ENCODE peak calls at places on chromosome 15, in four cellular contexts. G is GM13977, M is right lobe of liver, V is kidney. S is an unnamed sample.
A peak's percentile ranks its signal among the peaks of the same experiment; 100 is the strongest.

GRCh38 chr15:29138260-29138659 is 131.4 kb downstream of the NSMCE3 start:
- DNase-seq in G (no peak), M (no peak), V (no peak), S (peak; percentile 29)

GRCh38 chr15:56042982-56043980 is 49.9 kb upstream of the NEDD4 start:
- DNase-seq in G (no peak), M (no peak), V (no peak), S (no peak)

GRCh38 chr15:47517737-47518136 is 199.6 kb upstream of the SEMA6D start:
- DNase-seq in G (no peak), M (no peak), V (no peak), S (no peak)

GRCh38 chr15:89118481-89118989 is 30.3 kb downstream of the ABHD2 start:
- DNase-seq in G (no peak), M (no peak), V (no peak), S (no peak)

GRCh38 chr15:29670945-29671307 is 151.3 kb downstream of the TJP1 start:
- DNase-seq in G (no peak), M (peak; percentile 90), V (peak; percentile 93), S (no peak)

GRCh38 chr15:36371509-36371908 is 207.9 kb upstream of the CDIN1 start:
- DNase-seq in G (no peak), M (no peak), V (no peak), S (no peak)

GRCh38 chr15:44435893-44436667 is 8.7 kb downstream of the CTDSPL2 start:
- DNase-seq in G (no peak), M (no peak), V (no peak), S (no peak)

GRCh38 chr15:52111517-52112202 is 915 bp downstream of the BCL2L10 start:
- DNase-seq in G (peak; percentile 44), M (no peak), V (no peak), S (no peak)

GRCh38 chr15:31365655-31366127 is 39.1 kb downstream of the KLF13 start:
- DNase-seq in G (peak; percentile 82), M (peak; percentile 95), V (peak; percentile 99), S (peak; percentile 82)

GRCh38 chr15:96052572-96053038 is 277.9 kb upstream of the NR2F2 start:
- DNase-seq in G (no peak), M (no peak), V (no peak), S (no peak)

DNA sequence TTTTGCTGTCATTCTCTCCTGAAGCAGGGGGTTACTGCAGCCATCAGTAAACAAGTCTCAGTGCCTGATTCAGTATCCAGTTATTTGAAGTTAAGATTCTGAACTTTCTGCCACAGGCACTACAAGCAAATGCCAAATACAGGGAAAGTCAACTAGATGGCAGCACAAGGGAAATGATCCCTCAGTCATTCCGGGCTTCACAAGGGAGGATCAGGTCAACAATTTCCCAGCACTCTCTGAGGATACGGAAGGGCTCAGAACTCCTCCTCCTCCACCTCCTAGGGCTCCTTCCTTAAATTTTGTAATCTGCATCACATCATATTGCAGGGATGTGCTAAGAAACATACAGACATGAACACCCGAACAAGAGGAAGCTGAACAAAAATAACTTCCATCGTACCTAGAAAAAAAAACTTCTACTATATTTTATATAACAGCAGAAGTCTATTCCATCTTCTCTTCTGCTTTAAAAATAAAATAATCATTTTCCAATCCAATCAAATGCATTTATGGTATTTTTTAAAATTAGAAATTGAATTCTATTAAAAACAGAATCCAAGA is 187.1 kb downstream of the FMN1 start:
- DNase-seq in G (no peak), M (no peak), V (no peak), S (no peak)
- TF ChIP-seq CTCF in G (no peak), M (no peak), V (no peak), S (peak; percentile 78)

GRCh38 chr15:71195242-71195641 is 80.0 kb downstream of the THSD4 start:
- DNase-seq in G (no peak), M (no peak), V (no peak), S (no peak)
- TF ChIP-seq CTCF in G (no peak), M (peak; percentile 29), V (no peak), S (peak; percentile 61)

DNA sequence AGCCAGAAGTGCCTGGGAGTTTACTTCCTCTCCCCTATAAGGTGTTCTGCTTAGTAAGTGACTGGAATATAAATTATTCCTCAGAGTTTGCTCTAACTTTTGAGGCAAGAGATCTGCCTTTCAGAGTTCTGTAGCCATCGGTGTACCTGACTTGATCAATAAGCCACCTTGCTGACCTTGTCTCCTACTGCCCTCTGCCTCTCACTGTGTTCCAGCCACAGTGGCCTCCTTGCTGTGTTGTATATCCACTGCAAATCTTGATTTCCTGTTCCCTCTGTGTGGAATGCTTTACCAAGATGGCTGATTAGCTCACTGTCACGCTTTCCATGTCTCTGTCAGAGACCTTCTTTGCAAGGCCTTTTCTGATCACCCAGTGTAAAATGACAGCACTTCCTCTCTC is 442.4 kb downstream of the SQOR start:
- DNase-seq in G (no peak), M (no peak), V (no peak), S (no peak)
- TF ChIP-seq CTCF in G (no peak), M (no peak), V (no peak), S (no peak)

GRCh38 chr15:33656090-33656670 is 312.1 kb upstream of the CHRM5 start:
- DNase-seq in G (no peak), M (no peak), V (no peak), S (no peak)
- TF ChIP-seq CTCF in G (no peak), M (no peak), V (no peak), S (no peak)

DNA sequence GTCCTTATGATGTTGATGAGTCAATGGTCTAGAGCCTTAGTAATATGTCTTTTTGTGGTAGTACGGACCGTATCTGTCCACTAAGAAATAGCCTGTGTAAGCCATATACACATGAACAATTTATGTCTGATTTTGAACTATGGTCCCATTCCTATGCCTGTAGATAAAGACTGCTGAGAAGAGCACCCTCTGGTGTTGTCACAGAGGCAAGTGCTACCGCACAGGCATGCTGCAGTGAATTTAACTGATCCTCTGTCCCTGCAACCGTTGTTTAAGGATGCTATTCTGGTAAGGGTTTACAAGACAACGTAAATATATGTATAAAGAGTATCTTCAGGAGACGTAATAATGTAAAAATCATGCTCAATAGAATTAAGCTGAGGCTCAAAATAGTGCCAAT is 170.7 kb downstream of the UBE3A start:
- DNase-seq in G (no peak), M (no peak), V (no peak), S (no peak)
- TF ChIP-seq CTCF in G (no peak), M (no peak), V (peak; percentile 22), S (no peak)

GRCh38 chr15:69664572-69665326 is 212.1 kb downstream of the RPLP1 start:
- DNase-seq in G (no peak), M (no peak), V (no peak), S (no peak)

GRCh38 chr15:69666441-69666882 is 213.8 kb downstream of the RPLP1 start:
- DNase-seq in G (peak; percentile 64), M (no peak), V (no peak), S (no peak)

GRCh38 chr15:69663982-69664381 is 211.4 kb downstream of the RPLP1 start:
- DNase-seq in G (no peak), M (no peak), V (no peak), S (no peak)

GRCh38 chr15:69666921-69667811 is 214.5 kb downstream of the RPLP1 start:
- DNase-seq in G (peak; percentile 62), M (no peak), V (peak; percentile 72), S (no peak)

GRCh38 chr15:69665641-69666091 is 213.0 kb downstream of the RPLP1 start:
- DNase-seq in G (no peak), M (no peak), V (peak; percentile 82), S (no peak)
- TF ChIP-seq CTCF in G (no peak), M (no peak), V (no peak), S (no peak)

GRCh38 chr15:84863480-84864428 is 20.7 kb upstream of the SLC28A1 start:
- DNase-seq in G (no peak), M (no peak), V (no peak), S (no peak)
- TF ChIP-seq CTCF in G (no peak), M (no peak), V (peak; percentile 3), S (peak; percentile 50)

DNA sequence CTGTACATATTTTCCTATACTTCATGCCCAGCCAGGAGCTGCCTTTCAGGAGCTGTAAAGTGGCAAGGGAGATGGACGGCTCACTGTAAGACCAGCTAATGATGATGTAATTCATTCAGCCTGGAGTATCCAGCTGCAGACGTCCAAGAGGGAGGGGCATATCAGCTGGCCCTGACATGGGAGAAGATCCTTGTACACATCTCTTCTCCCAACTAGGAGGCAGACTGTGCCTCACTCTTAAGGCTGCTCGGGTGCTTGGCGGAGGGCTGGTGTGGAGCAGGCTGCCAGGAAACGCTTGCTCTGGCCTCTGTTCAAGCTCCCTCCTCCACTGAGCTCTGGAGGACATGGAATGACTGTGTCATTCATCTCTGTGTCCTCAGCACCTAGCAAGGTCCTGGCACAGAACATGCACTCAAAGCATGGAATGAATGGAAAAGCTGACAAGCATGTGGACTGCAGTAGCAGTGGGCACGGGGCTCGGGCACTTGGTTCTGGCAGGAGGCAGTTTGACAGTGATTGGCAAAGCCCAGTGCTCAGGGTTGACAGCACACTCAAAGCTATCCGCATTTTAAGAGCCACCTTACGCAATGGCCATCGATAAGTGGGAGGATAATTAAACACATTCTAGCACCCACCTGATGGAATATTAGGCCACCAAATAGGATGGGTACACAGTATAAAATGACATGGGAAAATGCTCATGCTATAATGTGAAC is 72.4 kb downstream of the TBC1D2B start:
- DNase-seq in G (no peak), M (peak; percentile 92), V (peak; percentile 91), S (no peak)
- TF ChIP-seq CTCF in G (no peak), M (no peak), V (peak; percentile 2), S (peak; percentile 61)

GRCh38 chr15:87492321-87492720 is 764.2 kb downstream of the NTRK3 start:
- DNase-seq in G (no peak), M (no peak), V (no peak), S (no peak)

GRCh38 chr15:87487484-87487883 is 769.1 kb downstream of the NTRK3 start:
- DNase-seq in G (no peak), M (no peak), V (no peak), S (no peak)

GRCh38 chr15:87493803-87494202 is 762.7 kb downstream of the NTRK3 start:
- DNase-seq in G (no peak), M (no peak), V (no peak), S (no peak)

DNA sequence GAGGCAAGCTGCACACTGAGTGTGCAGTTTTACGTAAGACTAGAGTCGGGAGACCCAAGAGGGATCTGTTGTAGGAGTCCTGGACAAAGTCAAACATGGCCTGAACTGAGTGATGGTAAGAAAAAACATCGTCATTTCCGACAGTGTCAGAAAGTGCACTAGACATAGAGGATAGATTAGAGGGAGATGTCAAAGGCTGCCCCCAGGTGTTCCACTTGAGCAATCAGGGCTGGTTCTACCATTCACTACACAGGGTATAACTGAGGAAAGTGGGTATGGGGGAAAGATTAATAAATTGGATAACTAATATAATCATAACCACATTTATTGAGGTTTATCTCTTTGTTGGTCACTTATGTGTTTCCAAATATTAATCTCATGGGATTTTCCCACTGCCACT is 766.6 kb downstream of the NTRK3 start:
- DNase-seq in G (no peak), M (no peak), V (no peak), S (no peak)
- TF ChIP-seq CTCF in G (no peak), M (no peak), V (no peak), S (no peak)